ENCODE peak calls at places on chromosomes 16 and 17, in six cellular contexts. R is AG04450; V is Peyer's patch; T is CD4-positive, alpha-beta T cell; L is Panc1; M is left ventricle myocardium inferior. E is an unnamed sample. For H3K9me3, the result is how much of the 10 kb centered on the place peaks cover.

GRCh38 chr16:65808735-65809134 is 557.8 kb upstream of the CDH5 start:
- DNase-seq in V (no peak), L (no peak), T (no peak), M (no peak), R (no peak), E (no peak)

GRCh38 chr17:2580156-2580555 is 13.3 kb upstream of the PAFAH1B1 start:
- DNase-seq in T (no peak), M (no peak), R (no peak), L (no peak), V (no peak), E (no peak)

GRCh38 chr17:61574542-61575351 is 16.3 kb downstream of the NACA2 start:
- DNase-seq in V (peak), M (no peak), T (no peak), R (no peak), L (no peak), E (no peak)

GRCh38 chr17:8122391-8122922 is 1.4 kb downstream of the HES7 start:
- DNase-seq in M (no peak), T (no peak), V (no peak), R (no peak), L (no peak), E (no peak)

GRCh38 chr16:88941051-88941932 is 35.7 kb downstream of the CBFA2T3 start:
- DNase-seq in V (peak), M (peak), R (no peak), T (no peak), L (no peak), E (no peak)

GRCh38 chr17:42288078-42288984 is at the start of gene STAT5A:
- DNase-seq in M (peak), R (peak), L (no peak), V (peak), T (peak), E (peak)

GRCh38 chr16:67162439-67163163 is 1.9 kb upstream of the HSF4 start:
- DNase-seq in R (no peak), M (no peak), T (no peak), L (no peak), V (no peak), E (no peak)

GRCh38 chr17:39750131-39751015 is 12.6 kb downstream of the GRB7 start:
- DNase-seq in L (no peak), M (no peak), R (no peak), V (no peak), T (no peak), E (no peak)

GRCh38 chr17:82200743-82201497 is 11.7 kb downstream of the CCDC57 start:
- DNase-seq in V (no peak), T (no peak), R (no peak), L (no peak), M (no peak), E (peak)

GRCh38 chr16:5928476-5929055 is 831.0 kb upstream of the EEF2KMT start:
- DNase-seq in T (no peak), R (no peak), L (no peak), V (no peak), M (no peak), E (no peak)

GRCh38 chr16:84914273-84914672 is 94.5 kb downstream of the CRISPLD2 start:
- DNase-seq in V (no peak), T (no peak), L (no peak), M (peak), R (no peak), E (no peak)

GRCh38 chr17:59783221-59784016 is 76.0 kb downstream of the VMP1 start:
- DNase-seq in M (no peak), T (no peak), V (no peak), R (no peak), L (no peak), E (no peak)

GRCh38 chr17:81534157-81535006 is 6.2 kb downstream of the FSCN2 start:
- DNase-seq in V (no peak), T (no peak), R (no peak), M (no peak), L (no peak), E (no peak)

GRCh38 chr17:16918443-16918842 is 53.5 kb downstream of the TNFRSF13B start:
- DNase-seq in M (no peak), V (peak), T (no peak), R (no peak), L (no peak), E (no peak)

GRCh38 chr16:56409195-56409594 is 16.1 kb downstream of the AMFR start:
- DNase-seq in M (no peak), L (no peak), R (no peak), T (no peak), V (no peak), E (no peak)

GRCh38 chr16:30472328-30472942 is at the start of gene ITGAL:
- DNase-seq in T (peak), V (peak), L (no peak), R (no peak), M (peak), E (peak)

GRCh38 chr16:9859706-9860105 is 322.5 kb downstream of the GRIN2A start:
- DNase-seq in L (no peak), R (no peak), M (no peak), V (no peak), T (no peak), E (no peak)

GRCh38 chr16:50473375-50473945 is 74.7 kb upstream of the NKD1 start:
- DNase-seq in L (no peak), R (no peak), M (no peak), V (no peak), T (no peak), E (no peak)

GRCh38 chr16:87854907-87855683 is 14.2 kb downstream of the SLC7A5 start:
- DNase-seq in M (no peak), R (no peak), V (no peak), L (no peak), T (no peak), E (no peak)

GRCh38 chr17:61253293-61253801 is 146.3 kb upstream of the TBX2 start:
- DNase-seq in L (no peak), V (no peak), R (no peak), M (peak), T (no peak), E (no peak)

GRCh38 chr17:72419866-72420774 is 299.3 kb downstream of the SOX9 start:
- DNase-seq in M (no peak), T (no peak), V (peak), R (no peak), L (no peak), E (no peak)

GRCh38 chr16:48279199-48279598 is 31.9 kb upstream of the ABCC11 start:
- DNase-seq in L (no peak), M (no peak), V (no peak), T (no peak), R (no peak), E (no peak)

GRCh38 chr17:63665527-63666214 is 34.3 kb downstream of the LIMD2 start:
- DNase-seq in V (no peak), L (no peak), T (no peak), M (no peak), R (no peak), E (no peak)

GRCh38 chr16:51951668-51952298 is 595.2 kb downstream of the TOX3 start:
- DNase-seq in T (no peak), L (no peak), R (no peak), V (no peak), M (no peak), E (no peak)

GRCh38 chr17:37676115-37676925 is 33.1 kb upstream of the DDX52 start:
- DNase-seq in L (no peak), T (no peak), M (no peak), V (peak), R (no peak), E (no peak)

GRCh38 chr17:6503641-6504195 is 52.6 kb downstream of the PITPNM3 start:
- DNase-seq in T (no peak), L (no peak), V (peak), R (no peak), M (no peak), E (no peak)

GRCh38 chr16:90008708-90009145 is 10.5 kb downstream of the DBNDD1 start:
- DNase-seq in T (peak), R (no peak), M (no peak), L (no peak), V (peak), E (peak)

GRCh38 chr16:12801511-12802042 is 2.1 kb downstream of the CPPED1 start:
- DNase-seq in T (no peak), V (no peak), L (no peak), M (no peak), R (no peak), E (no peak)

GRCh38 chr17:63039899-63040602 is 74.0 kb downstream of the TANC2 start:
- DNase-seq in T (no peak), R (no peak), M (no peak), L (no peak), V (no peak), E (no peak)

GRCh38 chr16:82672676-82673075 is 45.9 kb downstream of the CDH13 start:
- DNase-seq in M (no peak), T (no peak), L (no peak), R (no peak), V (no peak), E (no peak)

GRCh38 chr17:3892095-3892998 is 506 bp downstream of the CAMKK1 start:
- DNase-seq in L (no peak), T (peak), R (no peak), M (peak), V (peak), E (peak)

GRCh38 chr17:4850236-4850635 is 17.1 kb downstream of the MINK1 start:
- DNase-seq in T (no peak), L (no peak), R (no peak), V (peak), M (no peak), E (no peak)

GRCh38 chr17:78823282-78824046 is 17.1 kb downstream of the USP36 start:
- DNase-seq in T (no peak), M (no peak), R (no peak), V (no peak), L (no peak), E (no peak)

GRCh38 chr16:11990672-11991390 is 14.3 kb downstream of the SNX29 start:
- DNase-seq in R (no peak), V (no peak), L (no peak), M (no peak), T (no peak), E (no peak)

GRCh38 chr17:61235821-61236197 is 163.8 kb upstream of the TBX2 start:
- DNase-seq in M (no peak), R (no peak), T (no peak), L (no peak), V (no peak), E (no peak)

GRCh38 chr17:76872221-76872873 is 4.1 kb downstream of the MGAT5B start:
- DNase-seq in L (peak), T (no peak), R (peak), V (no peak), M (no peak), E (no peak)

GRCh38 chr16:11614587-11615175 is 28.0 kb upstream of the LITAF start:
- DNase-seq in R (no peak), L (no peak), V (no peak), T (no peak), M (no peak), E (no peak)

GRCh38 chr17:81323411-81323868 is 28.3 kb upstream of the SLC38A10 start:
- DNase-seq in V (no peak), T (no peak), R (no peak), M (no peak), L (no peak), E (no peak)

GRCh38 chr16:4140652-4141051 is 24.4 kb upstream of the ADCY9 start:
- DNase-seq in L (no peak), R (peak), V (no peak), M (no peak), T (no peak), E (no peak)

GRCh38 chr16:4369006-4369766 is 2.5 kb upstream of the VASN start:
- DNase-seq in L (no peak), R (no peak), V (no peak), T (no peak), M (no peak), E (no peak)

DNA sequence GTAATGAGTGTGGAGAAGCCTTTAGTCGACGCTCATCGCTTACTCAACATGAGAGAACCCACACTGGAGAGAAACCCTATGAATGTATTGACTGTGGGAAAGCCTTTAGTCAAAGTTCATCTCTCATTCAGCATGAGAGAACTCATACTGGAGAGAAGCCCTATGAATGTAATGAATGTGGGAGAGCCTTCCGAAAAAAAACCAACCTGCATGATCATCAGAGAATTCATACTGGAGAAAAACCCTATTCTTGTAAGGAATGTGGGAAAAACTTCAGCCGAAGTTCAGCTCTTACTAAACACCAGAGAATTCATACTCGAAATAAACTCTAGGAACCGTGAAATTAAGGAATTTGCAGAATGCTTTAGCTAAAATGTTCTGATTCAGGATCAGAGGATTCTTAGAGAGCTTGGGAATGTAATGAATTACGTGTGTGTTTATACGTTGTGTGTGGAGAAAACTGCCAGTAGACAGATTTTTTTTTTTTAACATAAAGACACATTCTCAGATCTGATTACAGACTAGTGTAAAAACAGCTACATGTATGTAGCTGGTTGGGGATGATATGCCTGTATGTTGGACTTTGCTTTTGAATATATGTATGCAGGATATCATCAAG is 25.4 kb downstream of the ZFP90 start:
- DNase-seq in M (no peak), T (no peak), V (no peak), R (no peak), L (no peak), E (no peak)
- H3K9me3 ChIP-seq in M (half or more), T (half or more), V (under half), R (half or more), L (half or more), E (under half)

GRCh38 chr17:68660302-68660701 is 59.1 kb upstream of the FAM20A start:
- DNase-seq in L (no peak), M (no peak), V (no peak), T (no peak), R (no peak), E (no peak)

GRCh38 chr17:68661265-68662036 is 60.3 kb upstream of the FAM20A start:
- DNase-seq in T (no peak), R (no peak), L (no peak), V (no peak), M (no peak), E (no peak)

GRCh38 chr17:68657166-68657940 is 56.2 kb upstream of the FAM20A start:
- DNase-seq in V (no peak), T (no peak), R (no peak), M (no peak), L (no peak), E (no peak)

GRCh38 chr17:68656666-68657065 is 55.5 kb upstream of the FAM20A start:
- DNase-seq in T (no peak), M (no peak), R (no peak), L (no peak), V (no peak), E (no peak)

GRCh38 chr17:68658999-68659780 is 58.0 kb upstream of the FAM20A start:
- DNase-seq in L (no peak), T (no peak), R (no peak), M (no peak), V (no peak), E (no peak)
- H3K9me3 ChIP-seq in L (under half), T (under half), R (under half), M (under half), V (under half), E (under half)

GRCh38 chr17:22268214-22268911 is 576.0 kb downstream of the KCNJ18 start:
- DNase-seq in L (no peak), M (no peak), T (no peak), R (no peak), V (no peak), E (no peak)

GRCh38 chr17:22270381-22270780 is 578.1 kb downstream of the KCNJ18 start:
- DNase-seq in M (no peak), R (no peak), V (no peak), T (no peak), L (no peak), E (no peak)

GRCh38 chr17:22266231-22266630 is 573.9 kb downstream of the KCNJ18 start:
- DNase-seq in V (no peak), M (no peak), L (no peak), R (no peak), T (no peak), E (no peak)

GRCh38 chr17:22267019-22267418 is 574.7 kb downstream of the KCNJ18 start:
- DNase-seq in M (no peak), V (no peak), T (no peak), R (no peak), L (no peak), E (no peak)

GRCh38 chr17:22268912-22269220 is 576.5 kb downstream of the KCNJ18 start:
- DNase-seq in L (no peak), M (no peak), T (no peak), V (no peak), R (no peak), E (no peak)
- H3K9me3 ChIP-seq in L (under half), M (under half), T (under half), V (under half), R (half or more), E (under half)

DNA sequence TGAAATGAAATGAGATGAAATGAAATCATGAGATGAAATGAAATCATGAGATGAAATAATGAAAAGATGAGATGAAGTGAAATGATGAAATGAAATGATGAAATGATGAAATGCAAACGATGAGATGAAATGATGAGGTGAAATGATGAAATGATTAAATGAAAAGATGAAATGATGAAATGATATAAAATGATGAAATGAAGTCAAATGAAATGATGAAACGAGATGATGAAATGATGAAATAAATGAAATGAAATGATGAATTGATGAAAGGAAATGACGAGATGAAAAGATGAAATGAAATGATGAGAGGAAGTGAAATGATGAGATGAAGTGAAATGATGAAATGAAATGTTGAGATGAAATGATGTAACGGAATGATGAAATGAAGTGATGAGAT is 595.6 kb downstream of the TP53TG3F start:
- DNase-seq in V (no peak), R (no peak), M (no peak), L (no peak), T (no peak), E (no peak)
- H3K9me3 ChIP-seq in V (under half), R (under half), M (under half), L (under half), T (under half), E (under half)